ENCODE peak calls at places on chromosomes 5 and 9, in eight cellular contexts. Q is dorsolateral prefrontal cortex, U is fibroblast of the conjunctiva, S is G401, D is EL, M is AG08395, C is HFFc6, W is LoVo. F is an unnamed sample.

GRCh38 chr5:116652903-116653302 is 78.3 kb upstream of the SEMA6A start:
- DNase-seq in W (no peak), D (no peak), U (no peak), Q (no peak), C (no peak), S (no peak), M (no peak), F (no peak)

GRCh38 chr9:133934512-133935221 is 57.5 kb downstream of the VAV2 start:
- DNase-seq in C (no peak), U (no peak), Q (no peak), W (no peak), M (no peak), S (no peak), D (no peak), F (no peak)

GRCh38 chr5:158537343-158537742 is 562.4 kb downstream of the EBF1 start:
- DNase-seq in D (no peak), W (no peak), C (no peak), U (no peak), S (no peak), M (no peak), Q (no peak), F (no peak)

GRCh38 chr5:81125959-81126358 is 107.2 kb upstream of the CKMT2 start:
- DNase-seq in D (peak; percentile 13), W (no peak), U (peak; percentile 23), C (no peak), M (no peak), Q (no peak), S (no peak), F (no peak)

GRCh38 chr5:9782806-9783560 is 152.8 kb upstream of the TAS2R1 start:
- DNase-seq in U (peak; percentile 48), W (peak; percentile 16), M (peak; percentile 59), S (no peak), D (peak; percentile 26), Q (no peak), C (peak; percentile 31), F (no peak)

GRCh38 chr9:38016375-38017120 is 52.5 kb downstream of the SHB start:
- DNase-seq in U (no peak), C (peak; percentile 87), D (peak; percentile 88), M (peak; percentile 87), Q (no peak), W (no peak), S (no peak), F (peak; percentile 58)

GRCh38 chr9:87107072-87107471 is 159.8 kb upstream of the GAS1 start:
- DNase-seq in C (no peak), M (no peak), W (no peak), U (no peak), D (peak; percentile 30), S (no peak), Q (no peak), F (peak; percentile 53)

GRCh38 chr5:36944607-36945225 is 68.1 kb downstream of the NIPBL start:
- DNase-seq in S (peak; percentile 70), Q (no peak), M (peak; percentile 18), U (peak; percentile 65), D (peak; percentile 64), W (peak; percentile 64), C (peak; percentile 52), F (peak; percentile 67)

GRCh38 chr5:154826-155225 is 36.5 kb upstream of the LRRC14B start:
- DNase-seq in D (no peak), S (no peak), Q (no peak), W (no peak), M (no peak), C (no peak), U (no peak), F (no peak)

GRCh38 chr9:114889802-114890224 is 40.6 kb downstream of the TNFSF8 start:
- DNase-seq in M (no peak), Q (no peak), W (no peak), D (no peak), S (no peak), C (no peak), U (no peak), F (no peak)

GRCh38 chr5:13480834-13481233 is 463.7 kb downstream of the DNAH5 start:
- DNase-seq in U (no peak), S (no peak), W (no peak), M (no peak), Q (no peak), C (no peak), D (no peak), F (no peak)

GRCh38 chr5:30605693-30606268 is 587.7 kb upstream of the CDH6 start:
- DNase-seq in M (no peak), C (no peak), Q (no peak), S (no peak), D (no peak), U (no peak), W (no peak), F (no peak)

GRCh38 chr9:134994926-134995791 is 77.4 kb upstream of the FCN1 start:
- DNase-seq in Q (peak; percentile 37), D (no peak), C (no peak), S (no peak), W (no peak), M (no peak), U (no peak), F (no peak)

GRCh38 chr5:94361161-94361560 is 257.2 kb downstream of the KIAA0825 start:
- DNase-seq in W (no peak), Q (no peak), M (peak; percentile 36), D (no peak), S (peak; percentile 34), U (no peak), C (no peak), F (no peak)

GRCh38 chr5:125812631-125813030 is 610.6 kb upstream of the GRAMD2B start:
- DNase-seq in S (no peak), M (no peak), C (no peak), Q (no peak), U (no peak), W (no peak), D (no peak), F (no peak)

GRCh38 chr9:125579030-125579932 is 127.7 kb downstream of the MAPKAP1 start:
- DNase-seq in Q (no peak), C (no peak), M (no peak), D (no peak), S (no peak), W (no peak), U (no peak), F (no peak)

GRCh38 chr5:61894046-61894445 is 412.0 kb upstream of the KIF2A start:
- DNase-seq in W (no peak), Q (no peak), D (no peak), U (no peak), C (no peak), M (no peak), S (no peak), F (no peak)

GRCh38 chr5:179812135-179812825 is 5.6 kb upstream of the MGAT4B start:
- DNase-seq in M (no peak), S (peak; percentile 98), Q (no peak), C (no peak), U (no peak), D (no peak), W (no peak), F (no peak)

GRCh38 chr5:154972476-154973080 is 31.7 kb downstream of the MRPL22 start:
- DNase-seq in S (peak; percentile 29), Q (no peak), C (peak; percentile 45), D (peak; percentile 47), W (peak; percentile 11), M (peak; percentile 52), U (peak; percentile 22), F (peak; percentile 49)

GRCh38 chr5:109451161-109451560 is 41.4 kb upstream of the PJA2 start:
- DNase-seq in Q (peak; percentile 64), C (no peak), M (no peak), W (no peak), S (no peak), D (no peak), U (no peak), F (no peak)

GRCh38 chr9:79325501-79325900 is 246.3 kb upstream of the TLE4 start:
- DNase-seq in Q (no peak), S (no peak), C (peak; percentile 17), D (peak; percentile 9), M (no peak), U (no peak), W (no peak), F (no peak)

GRCh38 chr5:157431544-157432200 is 28.3 kb upstream of the NIPAL4 start:
- DNase-seq in D (peak; percentile 70), M (peak; percentile 60), W (peak; percentile 62), S (peak; percentile 84), C (peak; percentile 72), U (peak; percentile 51), Q (no peak), F (peak; percentile 65)

GRCh38 chr5:41843456-41844112 is 26.6 kb downstream of the OXCT1 start:
- DNase-seq in U (peak; percentile 57), C (peak; percentile 58), D (peak; percentile 64), S (peak; percentile 67), M (peak; percentile 53), Q (no peak), W (peak; percentile 61), F (peak; percentile 50)

GRCh38 chr5:154510156-154510555 is 32.1 kb upstream of the HAND1 start:
- DNase-seq in S (no peak), W (no peak), C (no peak), U (no peak), Q (no peak), D (no peak), M (no peak), F (no peak)

GRCh38 chr5:142726188-142726731 is 40.4 kb upstream of the FGF1 start:
- DNase-seq in U (peak; percentile 95), D (peak; percentile 91), Q (no peak), S (no peak), W (no peak), M (peak; percentile 61), C (peak; percentile 93), F (peak; percentile 96)

GRCh38 chr5:167348286-167348926 is 943.0 kb upstream of the WWC1 start:
- DNase-seq in C (no peak), W (no peak), U (no peak), S (no peak), D (no peak), M (no peak), Q (no peak), F (no peak)

GRCh38 chr9:33924978-33925797 is 108.2 kb downstream of the UBE2R2 start:
- DNase-seq in C (peak; percentile 60), Q (peak; percentile 62), M (peak; percentile 64), W (no peak), U (peak; percentile 46), S (peak; percentile 85), D (peak; percentile 60), F (peak; percentile 36)

GRCh38 chr5:125023673-125024072 is 277.2 kb upstream of the ZNF608 start:
- DNase-seq in D (peak; percentile 20), U (no peak), W (no peak), S (no peak), C (no peak), Q (no peak), M (no peak), F (peak; percentile 71)

GRCh38 chr9:78831726-78832125 is 534.8 kb downstream of the PSAT1 start:
- DNase-seq in D (peak; percentile 15), C (peak; percentile 32), Q (no peak), S (no peak), U (no peak), W (no peak), M (no peak), F (no peak)

GRCh38 chr5:95821110-95822021 is 1.2 kb downstream of the GLRX start:
- DNase-seq in Q (no peak), M (no peak), C (no peak), U (no peak), D (no peak), S (peak; percentile 33), W (no peak), F (no peak)

GRCh38 chr5:156534086-156534485 is 207.1 kb downstream of the SGCD start:
- DNase-seq in W (no peak), Q (no peak), S (no peak), C (no peak), D (no peak), U (peak; percentile 21), M (no peak), F (no peak)

GRCh38 chr5:75603421-75603820 is 7.8 kb upstream of the ANKDD1B start:
- DNase-seq in Q (no peak), W (no peak), S (no peak), D (peak; percentile 63), U (no peak), M (no peak), C (peak; percentile 48), F (no peak)

GRCh38 chr5:113197456-113198200 is 221.0 kb downstream of the DCP2 start:
- DNase-seq in M (no peak), Q (no peak), W (no peak), C (no peak), D (no peak), S (no peak), U (no peak), F (no peak)

GRCh38 chr5:151002250-151002649 is 18.1 kb upstream of the GPX3 start:
- DNase-seq in Q (no peak), D (peak; percentile 58), U (peak; percentile 21), W (peak; percentile 41), S (peak; percentile 49), C (peak; percentile 58), M (peak; percentile 52), F (peak; percentile 51)